ENCODE peak calls at places on chromosomes 5 and 9, in four cellular contexts. Q, O, L and N are unnamed samples.

GRCh38 chr9:38432922-38433510 is 8.8 kb upstream of the IGFBPL1 start:
- DNase-seq in Q (no peak), O (no peak), L (no peak), N (no peak)

GRCh38 chr5:14326035-14326909 is 183.1 kb downstream of the TRIO start:
- DNase-seq in Q (no peak), O (no peak), L (no peak), N (no peak)

GRCh38 chr9:80004687-80005086 is 432.9 kb downstream of the TLE4 start:
- DNase-seq in Q (no peak), O (no peak), L (no peak), N (no peak)

GRCh38 chr5:151121652-151122051 is 35.9 kb downstream of the ANXA6 start:
- DNase-seq in Q (no peak), O (no peak), L (no peak), N (no peak)

GRCh38 chr5:95733100-95733499 is 2.0 kb downstream of the RHOBTB3 start:
- DNase-seq in Q (no peak), O (no peak), L (no peak), N (no peak)

GRCh38 chr9:132742821-132743311 is 72.6 kb downstream of the GTF3C4 start:
- DNase-seq in Q (no peak), O (no peak), L (no peak), N (no peak)

GRCh38 chr9:136923881-136924280 is 20.7 kb downstream of the FBXW5 start:
- DNase-seq in Q (no peak), O (no peak), L (no peak), N (no peak)

GRCh38 chr9:84751921-84752320 is 82.4 kb downstream of the NTRK2 start:
- DNase-seq in Q (no peak), O (no peak), L (no peak), N (no peak)

GRCh38 chr9:133742251-133742650 is 4.1 kb upstream of the SARDH start:
- DNase-seq in Q (no peak), O (no peak), L (no peak), N (no peak)

GRCh38 chr9:95793924-95794828 is 81.3 kb upstream of the ERCC6L2 start:
- DNase-seq in Q (no peak), O (no peak), L (no peak), N (no peak)

GRCh38 chr5:143094087-143094511 is 309.4 kb downstream of the NR3C1 start:
- DNase-seq in Q (no peak), O (no peak), L (no peak), N (peak; percentile 25)

GRCh38 chr5:104048231-104048630 is 485.6 kb upstream of the NUDT12 start:
- DNase-seq in Q (no peak), O (no peak), L (no peak), N (no peak)

GRCh38 chr5:64074533-64074932 is 91.1 kb upstream of the RNF180 start:
- DNase-seq in Q (no peak), O (no peak), L (no peak), N (no peak)

GRCh38 chr9:131837316-131837715 is 97.4 kb upstream of the RAPGEF1 start:
- DNase-seq in Q (no peak), O (peak; percentile 41), L (no peak), N (no peak)

GRCh38 chr5:104370523-104370922 is 807.9 kb upstream of the NUDT12 start:
- DNase-seq in Q (no peak), O (no peak), L (no peak), N (no peak)

GRCh38 chr5:124231240-124231639 is 515.2 kb downstream of the ZNF608 start:
- DNase-seq in Q (no peak), O (no peak), L (no peak), N (no peak)

GRCh38 chr5:8577792-8578191 is 708.8 kb downstream of the MTRR start:
- DNase-seq in Q (no peak), O (no peak), L (no peak), N (no peak)

GRCh38 chr5:180340856-180341255 is 12.3 kb downstream of the GFPT2 start:
- DNase-seq in Q (no peak), O (no peak), L (no peak), N (no peak)

DNA sequence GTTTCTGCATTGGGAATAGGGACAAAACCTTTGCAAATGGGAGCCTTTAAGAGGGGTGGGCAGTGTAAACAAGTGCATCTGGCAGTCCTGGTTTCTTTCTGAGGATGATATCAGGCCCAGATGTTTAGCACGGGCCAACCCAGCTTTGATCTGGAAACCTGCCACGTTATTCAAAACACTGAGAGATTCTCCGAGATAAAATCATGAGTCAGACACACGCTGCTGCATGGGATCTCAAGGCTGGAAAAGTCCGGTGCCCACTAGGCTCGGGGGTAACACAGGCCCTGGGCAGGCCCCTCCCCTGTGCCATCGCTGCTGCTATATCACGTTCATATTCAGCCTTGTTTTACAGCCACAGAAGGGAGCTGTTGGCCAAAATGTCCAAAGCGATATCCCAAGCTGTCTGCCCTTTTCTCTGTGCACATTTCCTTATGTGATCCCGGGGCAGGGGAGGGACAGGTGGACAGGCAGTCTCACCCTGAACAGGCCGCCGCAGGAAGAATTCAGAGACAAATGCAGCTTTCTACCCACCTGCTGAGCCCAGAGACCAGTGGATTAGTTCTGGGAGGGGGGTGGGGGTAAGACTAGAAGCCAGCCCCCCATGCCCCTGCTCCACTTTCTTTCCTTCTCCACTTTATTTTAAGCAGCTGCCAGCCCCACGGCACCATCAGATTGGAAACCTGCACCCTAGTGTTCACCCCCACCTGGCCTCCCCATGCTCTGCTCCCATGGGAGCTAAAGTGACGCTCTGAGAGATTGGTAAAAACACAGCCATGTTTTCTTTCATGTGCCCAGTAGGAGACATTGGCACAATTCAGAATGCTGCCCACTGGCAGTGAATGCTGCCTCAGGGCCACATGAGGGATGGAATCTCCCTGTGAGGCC is 63.1 kb downstream of the TMOD1 start:
- DNase-seq in Q (no peak), O (no peak), L (no peak), N (no peak)
- TF ChIP-seq CTCF in Q (no peak), O (no peak), L (no peak), N (no peak)

GRCh38 chr5:178572617-178573016 is 17.6 kb downstream of the COL23A1 start:
- DNase-seq in Q (no peak), O (no peak), L (no peak), N (no peak)
- TF ChIP-seq CTCF in Q (no peak), O (no peak), L (no peak), N (no peak)

GRCh38 chr5:15463231-15463630 is 36.7 kb upstream of the FBXL7 start:
- DNase-seq in Q (no peak), O (no peak), L (no peak), N (no peak)
- TF ChIP-seq CTCF in Q (no peak), O (peak; percentile 59), L (peak; percentile 53), N (no peak)

GRCh38 chr5:27594141-27594540 is 555.8 kb upstream of the CDH9 start:
- DNase-seq in Q (no peak), O (no peak), L (no peak), N (no peak)

GRCh38 chr5:27598576-27598975 is 560.2 kb upstream of the CDH9 start:
- DNase-seq in Q (no peak), O (no peak), L (no peak), N (no peak)
- TF ChIP-seq CTCF in Q (no peak), O (no peak), L (no peak), N (no peak)

DNA sequence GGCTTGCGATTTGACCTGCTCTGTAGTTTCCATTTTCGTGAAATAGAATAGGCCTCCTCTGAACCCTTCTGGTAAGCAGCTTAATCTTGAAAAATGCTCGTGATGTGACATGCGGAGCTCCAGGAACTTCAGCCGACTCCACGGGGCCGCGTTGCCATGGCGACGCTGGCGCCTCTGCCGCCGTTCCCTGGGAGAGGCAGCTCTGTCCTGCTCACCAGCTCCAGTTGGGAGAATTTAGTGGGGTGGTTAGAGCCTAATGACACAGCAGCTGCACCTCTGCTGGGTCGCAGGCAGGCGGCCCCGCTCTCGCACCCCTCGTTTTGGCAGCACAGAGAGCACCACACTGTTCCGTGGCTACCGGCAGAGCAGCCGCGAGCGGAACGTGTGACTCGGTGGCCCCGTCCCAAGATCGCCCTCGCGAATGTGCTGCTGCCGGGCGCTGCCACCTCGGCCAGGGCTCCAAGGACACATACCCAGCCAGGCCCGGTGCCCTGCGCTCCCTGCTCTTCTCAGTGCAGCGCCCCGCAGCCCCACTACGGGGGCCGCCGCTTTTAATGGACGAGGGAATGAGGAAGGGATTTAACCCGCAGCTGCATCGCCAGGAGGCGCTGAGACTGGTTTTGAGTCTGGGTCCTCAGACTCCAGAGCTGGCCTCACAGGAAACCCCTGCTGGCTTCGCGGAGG is 131.2 kb upstream of the LMX1B start:
- DNase-seq in Q (no peak), O (peak; percentile 59), L (no peak), N (no peak)
- TF ChIP-seq CTCF in Q (no peak), O (no peak), L (no peak), N (no peak)

GRCh38 chr5:39696672-39697398 is 272.1 kb upstream of the DAB2 start:
- DNase-seq in Q (no peak), O (no peak), L (no peak), N (no peak)

GRCh38 chr5:39691136-39691535 is 266.4 kb upstream of the DAB2 start:
- DNase-seq in Q (no peak), O (no peak), L (no peak), N (no peak)

GRCh38 chr5:39697891-39698290 is 273.1 kb upstream of the DAB2 start:
- DNase-seq in Q (no peak), O (no peak), L (no peak), N (no peak)

GRCh38 chr5:39689919-39690318 is 265.1 kb upstream of the DAB2 start:
- DNase-seq in Q (no peak), O (no peak), L (no peak), N (no peak)

DNA sequence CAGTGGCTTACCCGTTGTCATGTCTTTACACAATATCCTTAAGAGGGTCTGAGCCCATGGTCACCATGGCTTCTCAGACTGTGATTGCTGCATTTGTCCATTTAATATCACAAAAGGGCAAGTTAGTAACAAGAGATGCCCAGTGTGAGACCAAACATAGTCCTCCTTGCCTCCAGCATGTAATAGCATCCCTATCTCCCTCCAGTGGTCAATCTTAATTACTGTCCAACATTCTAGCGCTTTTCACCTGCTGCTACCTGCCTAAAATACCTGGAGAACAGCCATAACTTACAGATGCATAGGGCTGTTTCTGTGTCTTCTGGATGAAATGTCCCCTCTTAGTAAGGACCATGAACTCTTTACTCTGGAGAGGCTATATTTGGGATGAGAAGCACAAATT is 267.2 kb upstream of the DAB2 start:
- DNase-seq in Q (no peak), O (no peak), L (no peak), N (no peak)
- TF ChIP-seq CTCF in Q (no peak), O (no peak), L (peak; percentile 42), N (no peak)